ENCODE peak calls at places on chromosomes 16 and 17, in ten cellular contexts. Y is PC-9, K is adrenal gland, B is Peyer's patch, C is ovary, A is A549, Z is astrocyte, G is AG04450, Q is AG04449, H is DND-41. J is an unnamed sample.

GRCh38 chr16:56833243-56833970 is 31.6 kb upstream of the SLC12A3 start:
- DNase-seq in Y (no peak), K (no peak), B (no peak), C (no peak), A (no peak), Z (no peak), G (no peak), Q (no peak), H (no peak), J (no peak)

GRCh38 chr16:49474741-49475140 is 101.1 kb downstream of the C16orf78 start:
- DNase-seq in Y (no peak), K (no peak), B (peak; percentile 36), C (no peak), A (no peak), Z (no peak), G (no peak), Q (no peak), H (no peak), J (peak; percentile 39)

GRCh38 chr16:17940584-17940983 is 396.0 kb downstream of the NPIPA8 start:
- DNase-seq in Y (no peak), K (no peak), B (no peak), C (no peak), A (no peak), Z (no peak), G (no peak), Q (no peak), H (no peak), J (no peak)

GRCh38 chr16:10616744-10617640 is 36.6 kb upstream of the EMP2 start:
- DNase-seq in Y (peak; percentile 63), K (peak; percentile 42), B (peak; percentile 78), C (peak; percentile 52), A (no peak), Z (peak; percentile 53), G (no peak), Q (no peak), H (no peak), J (no peak)

GRCh38 chr17:2395258-2396170 is 5.3 kb downstream of the MNT start:
- DNase-seq in Y (no peak), K (peak; percentile 42), B (no peak), C (no peak), A (peak; percentile 51), Z (no peak), G (no peak), Q (no peak), H (no peak), J (no peak)

GRCh38 chr16:11497851-11498289 is 88.8 kb downstream of the LITAF start:
- DNase-seq in Y (no peak), K (peak; percentile 50), B (no peak), C (peak; percentile 71), A (no peak), Z (peak; percentile 54), G (no peak), Q (no peak), H (peak; percentile 16), J (no peak)

GRCh38 chr16:154223-155030 is 2.0 kb downstream of the HBZ start:
- DNase-seq in Y (no peak), K (no peak), B (no peak), C (no peak), A (no peak), Z (peak; percentile 29), G (no peak), Q (no peak), H (no peak), J (no peak)

GRCh38 chr17:1574697-1575471 is 12.3 kb upstream of the PITPNA start:
- DNase-seq in Y (no peak), K (no peak), B (no peak), C (no peak), A (no peak), Z (no peak), G (no peak), Q (no peak), H (no peak), J (no peak)

GRCh38 chr16:48525201-48526057 is 84.6 kb downstream of the N4BP1 start:
- DNase-seq in Y (no peak), K (no peak), B (no peak), C (no peak), A (no peak), Z (no peak), G (no peak), Q (no peak), H (no peak), J (no peak)

GRCh38 chr17:77322534-77323412 is 182.0 kb downstream of the SEC14L1 start:
- DNase-seq in Y (peak; percentile 90), K (peak; percentile 95), B (peak; percentile 74), C (peak; percentile 92), A (peak; percentile 93), Z (peak; percentile 99), G (peak; percentile 95), Q (peak; percentile 97), H (no peak), J (peak; percentile 64)

GRCh38 chr17:68057531-68057952 is 22.0 kb downstream of the KPNA2 start:
- DNase-seq in Y (no peak), K (peak; percentile 40), B (no peak), C (no peak), A (no peak), Z (no peak), G (no peak), Q (no peak), H (peak; percentile 78), J (no peak)
- TF ChIP-seq CTCF in Y (peak; percentile 58), K (peak; percentile 46), B (peak; percentile 52), C (no peak), A (peak; percentile 67), Z (peak; percentile 38), G (peak; percentile 60), Q (peak; percentile 31), H (peak; percentile 74), J (peak; percentile 10)

GRCh38 chr17:42131971-42132370 is 9.4 kb downstream of the HSPB9 start:
- DNase-seq in Y (no peak), K (no peak), B (no peak), C (no peak), A (no peak), Z (peak; percentile 47), G (no peak), Q (no peak), H (no peak), J (no peak)
- TF ChIP-seq CTCF in Y (no peak), K (no peak), B (no peak), C (no peak), A (no peak), Z (no peak), G (no peak), Q (no peak), H (no peak), J (no peak)

GRCh38 chr17:53150101-53150698 is 672.5 kb upstream of the KIF2B start:
- DNase-seq in Y (no peak), K (no peak), B (no peak), C (no peak), A (no peak), Z (no peak), G (no peak), Q (no peak), H (no peak), J (no peak)
- TF ChIP-seq CTCF in Y (peak; percentile 42), K (no peak), B (no peak), C (no peak), A (peak; percentile 21), Z (no peak), G (no peak), Q (no peak), H (no peak), J (peak; percentile 36)

DNA sequence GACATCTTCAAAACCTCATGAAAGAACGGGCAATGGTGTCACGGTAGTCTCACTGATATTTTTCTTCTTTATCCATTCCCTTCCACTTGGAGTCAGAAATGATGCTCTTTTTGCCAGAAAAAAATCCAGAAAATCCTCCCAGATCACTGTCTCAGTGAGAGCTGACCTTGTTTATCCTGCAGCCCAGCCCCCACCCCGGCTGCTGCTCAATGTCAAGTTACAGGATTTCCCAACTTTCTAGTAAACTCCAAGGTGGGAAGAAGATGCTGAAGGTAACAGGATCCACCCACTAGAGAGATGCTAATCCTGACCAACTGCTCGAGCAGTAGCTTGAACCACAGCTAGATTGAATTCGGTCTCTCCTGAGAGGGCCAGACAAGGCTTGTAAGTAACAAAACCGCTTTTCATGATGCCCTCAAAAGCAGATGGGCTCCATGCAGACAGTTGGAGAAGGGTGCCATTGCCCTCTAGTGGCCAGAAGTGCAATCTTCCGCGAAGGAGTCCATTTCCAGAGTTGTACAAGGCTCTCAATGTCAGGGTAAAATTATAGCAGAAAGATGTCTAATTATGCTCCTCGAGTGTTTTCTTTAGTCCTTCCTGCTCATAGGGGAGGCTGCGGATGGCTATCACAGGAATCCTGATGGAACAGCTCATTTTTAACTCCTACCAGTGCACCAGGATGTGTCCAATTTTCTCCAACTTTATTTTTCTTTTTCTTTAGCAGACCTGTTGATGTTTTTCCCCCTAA is 4.0 kb downstream of the CDH11 start:
- DNase-seq in Y (peak; percentile 54), K (peak; percentile 82), B (peak; percentile 58), C (peak; percentile 73), A (peak; percentile 51), Z (peak; percentile 77), G (peak; percentile 75), Q (no peak), H (peak; percentile 57), J (peak; percentile 76)
- TF ChIP-seq CTCF in Y (peak; percentile 91), K (peak; percentile 90), B (peak; percentile 79), C (peak; percentile 86), A (peak; percentile 81), Z (peak; percentile 98), G (peak; percentile 97), Q (peak; percentile 81), H (peak; percentile 92), J (peak; percentile 93)

GRCh38 chr17:59330314-59330942 is 1.0 kb upstream of the YPEL2 start:
- DNase-seq in Y (peak; percentile 44), K (peak; percentile 74), B (peak; percentile 80), C (peak; percentile 26), A (peak; percentile 76), Z (no peak), G (no peak), Q (no peak), H (no peak), J (no peak)

GRCh38 chr17:59332890-59333377 is 1.5 kb downstream of the YPEL2 start:
- DNase-seq in Y (peak; percentile 50), K (peak; percentile 32), B (no peak), C (no peak), A (no peak), Z (no peak), G (no peak), Q (no peak), H (no peak), J (no peak)

GRCh38 chr17:59331929-59332889 is 754 bp downstream of the YPEL2 start:
- DNase-seq in Y (no peak), K (peak; percentile 54), B (peak; percentile 71), C (peak; percentile 34), A (no peak), Z (no peak), G (no peak), Q (no peak), H (peak; percentile 21), J (peak; percentile 64)

GRCh38 chr17:59329558-59330313 is 1.7 kb upstream of the YPEL2 start:
- DNase-seq in Y (peak; percentile 94), K (peak; percentile 71), B (peak; percentile 52), C (peak; percentile 57), A (peak; percentile 83), Z (peak; percentile 66), G (peak; percentile 49), Q (peak; percentile 26), H (peak; percentile 19), J (peak; percentile 64)

GRCh38 chr17:59331129-59331928 is at the start of gene YPEL2:
- DNase-seq in Y (peak; percentile 84), K (peak; percentile 97), B (peak; percentile 97), C (peak; percentile 95), A (peak; percentile 98), Z (peak; percentile 95), G (peak; percentile 84), Q (peak; percentile 65), H (peak; percentile 93), J (peak; percentile 99)
- TF ChIP-seq CTCF in Y (no peak), K (no peak), B (no peak), C (no peak), A (no peak), Z (no peak), G (no peak), Q (no peak), H (no peak), J (no peak)

J was measured in glutamatergic neuron.